ENCODE peak calls at places on chromosomes 13 and 19, in four cellular contexts. One of them, this sample, is unnamed. For H3K9me3, the result is how much of the 10 kb centered on the place peaks cover.

GRCh38 chr13:40069173-40070044 is 413.9 kb downstream of the COG6 start:
- DNase-seq in left lung: no peak
- DNase-seq in effector memory CD4-positive, alpha-beta T cell: peak
- DNase-seq in BE2C: peak
- DNase-seq in this sample: peak

GRCh38 chr19:49870309-49870901 is 3.0 kb upstream of the PNKP start:
- DNase-seq in BE2C: peak
- DNase-seq in effector memory CD4-positive, alpha-beta T cell: no peak
- DNase-seq in left lung: peak
- DNase-seq in this sample: no peak

GRCh38 chr13:76813874-76814273 is 72.3 kb downstream of the KCTD12 start:
- DNase-seq in effector memory CD4-positive, alpha-beta T cell: no peak
- DNase-seq in left lung: no peak
- DNase-seq in BE2C: peak
- DNase-seq in this sample: no peak

GRCh38 chr19:33394006-33394722 is 20.7 kb downstream of the CEBPG start:
- DNase-seq in left lung: peak
- DNase-seq in effector memory CD4-positive, alpha-beta T cell: no peak
- DNase-seq in BE2C: peak
- DNase-seq in this sample: no peak

GRCh38 chr13:51802601-51803000 is 1.4 kb downstream of the DHRS12 start:
- DNase-seq in BE2C: no peak
- DNase-seq in left lung: no peak
- DNase-seq in effector memory CD4-positive, alpha-beta T cell: no peak
- DNase-seq in this sample: no peak

GRCh38 chr19:4878491-4878968 is 11.1 kb upstream of the PLIN3 start:
- DNase-seq in effector memory CD4-positive, alpha-beta T cell: no peak
- DNase-seq in BE2C: no peak
- DNase-seq in left lung: no peak
- DNase-seq in this sample: no peak

GRCh38 chr13:98173431-98173921 is 3.6 kb downstream of the RNF113B start:
- DNase-seq in BE2C: no peak
- DNase-seq in left lung: no peak
- DNase-seq in effector memory CD4-positive, alpha-beta T cell: no peak
- DNase-seq in this sample: no peak

GRCh38 chr19:52296400-52296772 is 583 bp upstream of the ZNF480 start:
- DNase-seq in BE2C: no peak
- DNase-seq in left lung: no peak
- DNase-seq in effector memory CD4-positive, alpha-beta T cell: no peak
- DNase-seq in this sample: no peak

GRCh38 chr13:33697936-33698335 is 120.0 kb upstream of the RFC3 start:
- DNase-seq in left lung: no peak
- DNase-seq in BE2C: no peak
- DNase-seq in effector memory CD4-positive, alpha-beta T cell: no peak
- DNase-seq in this sample: no peak

GRCh38 chr13:112346173-112346898 is 29.8 kb upstream of the SPACA7 start:
- DNase-seq in BE2C: peak
- DNase-seq in effector memory CD4-positive, alpha-beta T cell: no peak
- DNase-seq in left lung: no peak
- DNase-seq in this sample: no peak

GRCh38 chr19:45558399-45558878 is 26.2 kb downstream of the OPA3 start:
- DNase-seq in effector memory CD4-positive, alpha-beta T cell: peak
- DNase-seq in BE2C: peak
- DNase-seq in left lung: peak
- DNase-seq in this sample: peak

GRCh38 chr13:40485611-40486517 is 180.6 kb downstream of the FOXO1 start:
- DNase-seq in effector memory CD4-positive, alpha-beta T cell: peak
- DNase-seq in left lung: no peak
- DNase-seq in BE2C: no peak
- DNase-seq in this sample: peak

GRCh38 chr19:49809155-49809986 is 3.7 kb downstream of the FUZ start:
- DNase-seq in BE2C: peak
- DNase-seq in effector memory CD4-positive, alpha-beta T cell: peak
- DNase-seq in left lung: peak
- DNase-seq in this sample: peak

GRCh38 chr19:33286899-33287298 is 15.4 kb downstream of the CEBPA start:
- DNase-seq in effector memory CD4-positive, alpha-beta T cell: no peak
- DNase-seq in left lung: peak
- DNase-seq in BE2C: no peak
- DNase-seq in this sample: no peak

GRCh38 chr19:38975861-38976271 is 324 bp upstream of the FBXO17 start:
- DNase-seq in left lung: no peak
- DNase-seq in BE2C: no peak
- DNase-seq in effector memory CD4-positive, alpha-beta T cell: no peak
- DNase-seq in this sample: no peak

GRCh38 chr19:30640266-30640965 is 268.2 kb downstream of the ZNF536 start:
- DNase-seq in effector memory CD4-positive, alpha-beta T cell: no peak
- DNase-seq in BE2C: no peak
- DNase-seq in left lung: no peak
- DNase-seq in this sample: no peak

GRCh38 chr13:44158055-44158655 is 215.5 kb upstream of the SERP2 start:
- DNase-seq in left lung: no peak
- DNase-seq in BE2C: no peak
- DNase-seq in effector memory CD4-positive, alpha-beta T cell: no peak
- DNase-seq in this sample: no peak

GRCh38 chr13:90792335-90792734 is 555.2 kb upstream of the MIR17HG start:
- DNase-seq in BE2C: no peak
- DNase-seq in left lung: no peak
- DNase-seq in effector memory CD4-positive, alpha-beta T cell: no peak
- DNase-seq in this sample: no peak

GRCh38 chr19:23991170-23991569 is 76.5 kb downstream of the ZNF726 start:
- DNase-seq in effector memory CD4-positive, alpha-beta T cell: no peak
- DNase-seq in left lung: no peak
- DNase-seq in BE2C: no peak
- DNase-seq in this sample: no peak

GRCh38 chr13:24670927-24671326 is 9.3 kb upstream of the ATP12A start:
- DNase-seq in left lung: no peak
- DNase-seq in BE2C: no peak
- DNase-seq in effector memory CD4-positive, alpha-beta T cell: no peak
- DNase-seq in this sample: no peak

GRCh38 chr19:2014731-2015610 is 543 bp downstream of the BTBD2 start:
- DNase-seq in effector memory CD4-positive, alpha-beta T cell: no peak
- DNase-seq in left lung: peak
- DNase-seq in BE2C: peak
- DNase-seq in this sample: peak

GRCh38 chr19:2546128-2547032 is 70.5 kb downstream of the GADD45B start:
- DNase-seq in BE2C: no peak
- DNase-seq in left lung: peak
- DNase-seq in effector memory CD4-positive, alpha-beta T cell: no peak
- DNase-seq in this sample: no peak

GRCh38 chr19:57587529-57587928 is 3.6 kb downstream of the ZIK1 start:
- DNase-seq in left lung: no peak
- DNase-seq in BE2C: no peak
- DNase-seq in effector memory CD4-positive, alpha-beta T cell: no peak
- DNase-seq in this sample: no peak
- H3K9me3 ChIP-seq in left lung: under half
- H3K9me3 ChIP-seq in BE2C: under half
- H3K9me3 ChIP-seq in effector memory CD4-positive, alpha-beta T cell: half or more
- H3K9me3 ChIP-seq in this sample: under half

GRCh38 chr19:34757441-34757840 is 15.6 kb downstream of the ZNF599 start:
- DNase-seq in BE2C: no peak
- DNase-seq in effector memory CD4-positive, alpha-beta T cell: no peak
- DNase-seq in left lung: no peak
- DNase-seq in this sample: no peak
- H3K9me3 ChIP-seq in BE2C: under half
- H3K9me3 ChIP-seq in effector memory CD4-positive, alpha-beta T cell: under half
- H3K9me3 ChIP-seq in left lung: under half
- H3K9me3 ChIP-seq in this sample: under half

GRCh38 chr19:36508325-36508724 is 19.0 kb upstream of the ZNF566 start:
- DNase-seq in BE2C: no peak
- DNase-seq in effector memory CD4-positive, alpha-beta T cell: no peak
- DNase-seq in left lung: no peak
- DNase-seq in this sample: no peak

DNA sequence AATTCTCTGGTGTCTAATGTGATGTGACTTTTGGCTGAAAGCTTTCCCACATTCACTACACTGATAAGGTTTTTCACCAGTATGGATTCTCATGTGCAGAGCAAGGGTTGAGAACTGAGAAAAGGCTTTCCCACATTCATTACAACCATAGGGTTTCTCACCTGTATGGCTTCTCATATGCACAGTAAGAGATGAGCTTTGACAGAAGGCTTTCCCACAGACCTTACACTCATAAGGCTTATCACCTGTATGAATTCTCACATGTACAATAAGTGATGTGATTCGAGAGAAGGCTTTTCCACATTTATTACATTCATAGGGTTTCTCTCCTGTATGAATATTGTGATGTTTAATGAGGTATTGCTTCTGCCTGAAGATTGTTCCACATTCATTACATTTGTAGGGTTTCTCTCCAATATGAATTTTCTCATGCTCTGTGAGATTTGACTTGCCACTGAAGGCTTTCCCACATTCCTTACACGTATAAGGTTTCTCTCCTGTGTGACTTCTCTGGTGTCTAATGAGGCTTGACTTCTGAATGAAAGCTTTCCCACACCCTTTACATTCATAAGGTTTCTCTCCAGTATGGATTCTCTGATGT is 14.0 kb downstream of the ZNF260 start:
- DNase-seq in left lung: no peak
- DNase-seq in BE2C: no peak
- DNase-seq in effector memory CD4-positive, alpha-beta T cell: no peak
- DNase-seq in this sample: no peak
- H3K9me3 ChIP-seq in left lung: under half
- H3K9me3 ChIP-seq in BE2C: under half
- H3K9me3 ChIP-seq in effector memory CD4-positive, alpha-beta T cell: half or more
- H3K9me3 ChIP-seq in this sample: under half

DNA sequence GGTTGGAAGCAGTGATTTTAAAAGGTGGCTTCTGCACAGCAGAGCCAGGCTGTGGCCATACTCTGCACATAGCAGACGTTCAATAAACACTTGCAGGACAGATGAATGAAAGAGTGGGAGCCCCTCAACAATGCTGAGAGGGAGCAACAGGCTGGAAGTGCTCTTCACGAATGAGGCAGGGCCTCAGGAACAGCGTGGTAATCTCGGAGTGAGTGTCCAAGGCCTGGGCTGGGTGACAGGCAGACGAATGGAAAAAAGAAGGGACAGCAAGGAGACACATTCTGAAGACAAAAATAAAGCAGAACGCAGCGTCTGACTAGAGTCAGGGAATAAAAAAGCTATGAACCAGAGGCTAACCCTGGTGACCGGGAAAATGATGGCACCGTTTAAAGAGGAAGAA is 11.1 kb downstream of the GJA3 start:
- DNase-seq in effector memory CD4-positive, alpha-beta T cell: no peak
- DNase-seq in BE2C: no peak
- DNase-seq in left lung: no peak
- DNase-seq in this sample: no peak
- H3K9me3 ChIP-seq in effector memory CD4-positive, alpha-beta T cell: under half
- H3K9me3 ChIP-seq in BE2C: under half
- H3K9me3 ChIP-seq in left lung: under half
- H3K9me3 ChIP-seq in this sample: under half

GRCh38 chr19:3632739-3633558 is 6.4 kb upstream of the CACTIN start:
- DNase-seq in effector memory CD4-positive, alpha-beta T cell: no peak
- DNase-seq in left lung: no peak
- DNase-seq in BE2C: no peak
- DNase-seq in this sample: no peak
- H3K9me3 ChIP-seq in effector memory CD4-positive, alpha-beta T cell: under half
- H3K9me3 ChIP-seq in left lung: under half
- H3K9me3 ChIP-seq in BE2C: under half
- H3K9me3 ChIP-seq in this sample: under half

GRCh38 chr19:44332145-44332544 is 24.3 kb downstream of the ZNF112 start:
- DNase-seq in effector memory CD4-positive, alpha-beta T cell: no peak
- DNase-seq in left lung: no peak
- DNase-seq in BE2C: no peak
- DNase-seq in this sample: no peak
- H3K9me3 ChIP-seq in effector memory CD4-positive, alpha-beta T cell: under half
- H3K9me3 ChIP-seq in left lung: under half
- H3K9me3 ChIP-seq in BE2C: under half
- H3K9me3 ChIP-seq in this sample: under half

GRCh38 chr13:73428706-73429105 is 369.9 kb downstream of the KLF5 start:
- DNase-seq in left lung: no peak
- DNase-seq in effector memory CD4-positive, alpha-beta T cell: no peak
- DNase-seq in BE2C: no peak
- DNase-seq in this sample: no peak

GRCh38 chr13:73433893-73434292 is 375.1 kb downstream of the KLF5 start:
- DNase-seq in left lung: no peak
- DNase-seq in effector memory CD4-positive, alpha-beta T cell: no peak
- DNase-seq in BE2C: no peak
- DNase-seq in this sample: no peak

GRCh38 chr13:73422973-73423372 is 364.2 kb downstream of the KLF5 start:
- DNase-seq in left lung: no peak
- DNase-seq in effector memory CD4-positive, alpha-beta T cell: no peak
- DNase-seq in BE2C: no peak
- DNase-seq in this sample: no peak

GRCh38 chr13:73429691-73430090 is 370.9 kb downstream of the KLF5 start:
- DNase-seq in left lung: no peak
- DNase-seq in BE2C: no peak
- DNase-seq in effector memory CD4-positive, alpha-beta T cell: no peak
- DNase-seq in this sample: no peak

GRCh38 chr13:73428137-73428536 is 369.3 kb downstream of the KLF5 start:
- DNase-seq in left lung: no peak
- DNase-seq in effector memory CD4-positive, alpha-beta T cell: no peak
- DNase-seq in BE2C: no peak
- DNase-seq in this sample: no peak
- H3K9me3 ChIP-seq in left lung: under half
- H3K9me3 ChIP-seq in effector memory CD4-positive, alpha-beta T cell: under half
- H3K9me3 ChIP-seq in BE2C: under half
- H3K9me3 ChIP-seq in this sample: under half

This sample was measured in T-helper 17 cell.